ENCODE peak calls at places on chromosomes 11 and 22, in six cellular contexts. W is cardiac muscle cell, K is lower lobe of right lung, S is adipocyte, G is A549, P is PC-3. X is an unnamed sample. For H3K9me3, the result is how much of the 10 kb centered on the place peaks cover.

GRCh38 chr11:5037926-5038325 is 8.4 kb upstream of the OR52J3 start:
- DNase-seq in W (no peak), K (no peak), S (no peak), G (no peak), P (no peak), X (no peak)

GRCh38 chr11:117814766-117815261 is 9.7 kb downstream of the FXYD2 start:
- DNase-seq in W (peak), K (peak), S (no peak), G (no peak), P (no peak), X (no peak)

GRCh38 chr22:40258463-40259046 is 80.8 kb downstream of the TNRC6B start:
- DNase-seq in W (no peak), K (no peak), S (peak), G (no peak), P (peak), X (no peak)

GRCh38 chr11:67282155-67282875 is 6.8 kb upstream of the ANKRD13D start:
- DNase-seq in W (no peak), K (peak), S (no peak), G (no peak), P (no peak), X (no peak)

GRCh38 chr22:29617922-29618629 is 14.6 kb downstream of the NF2 start:
- DNase-seq in W (peak), K (no peak), S (peak), G (no peak), P (peak), X (no peak)

GRCh38 chr11:111336582-111337256 is 38.4 kb downstream of the POU2AF3 start:
- DNase-seq in W (peak), K (no peak), S (peak), G (no peak), P (no peak), X (no peak)

GRCh38 chr11:1140642-1141490 is 16.9 kb upstream of the MUC5AC start:
- DNase-seq in W (no peak), K (no peak), S (no peak), G (no peak), P (no peak), X (no peak)

GRCh38 chr11:11582261-11582701 is 39.5 kb downstream of the GALNT18 start:
- DNase-seq in W (no peak), K (no peak), S (no peak), G (no peak), P (no peak), X (no peak)

GRCh38 chr22:40324468-40325305 is 21.6 kb upstream of the ADSL start:
- DNase-seq in W (no peak), K (no peak), S (no peak), G (no peak), P (no peak), X (no peak)

GRCh38 chr11:33310720-33311500 is 53.7 kb downstream of the HIPK3 start:
- DNase-seq in W (peak), K (no peak), S (peak), G (no peak), P (no peak), X (no peak)

GRCh38 chr22:37639070-37639760 is at the start of gene SH3BP1:
- DNase-seq in W (peak), K (peak), S (peak), G (no peak), P (peak), X (no peak)

GRCh38 chr11:83628622-83629347 is 342.6 kb upstream of the CCDC90B start:
- DNase-seq in W (no peak), K (no peak), S (no peak), G (no peak), P (no peak), X (no peak)

GRCh38 chr11:93740031-93740801 is 1.1 kb downstream of the TAF1D start:
- DNase-seq in W (peak), K (peak), S (peak), G (no peak), P (peak), X (no peak)

GRCh38 chr22:19062139-19062789 is 59.9 kb downstream of the DGCR2 start:
- DNase-seq in W (no peak), K (peak), S (no peak), G (no peak), P (peak), X (no peak)

GRCh38 chr22:20764053-20764720 is 9.7 kb upstream of the SERPIND1 start:
- DNase-seq in W (no peak), K (no peak), S (no peak), G (no peak), P (no peak), X (no peak)

GRCh38 chr22:44357962-44358553 is 45.3 kb upstream of the SHISAL1 start:
- DNase-seq in W (peak), K (peak), S (no peak), G (no peak), P (no peak), X (no peak)

GRCh38 chr11:14623036-14623435 is 20.6 kb upstream of the PDE3B start:
- DNase-seq in W (no peak), K (no peak), S (no peak), G (no peak), P (no peak), X (no peak)

GRCh38 chr11:849951-850776 is 7.5 kb downstream of the TSPAN4 start:
- DNase-seq in W (no peak), K (no peak), S (peak), G (no peak), P (no peak), X (no peak)

GRCh38 chr22:41417622-41418390 is 28.8 kb downstream of the TOB2 start:
- DNase-seq in W (peak), K (peak), S (peak), G (no peak), P (no peak), X (no peak)

GRCh38 chr11:63766501-63767270 is 1.9 kb downstream of the ZFTA start:
- DNase-seq in W (no peak), K (no peak), S (no peak), G (no peak), P (no peak), X (no peak)

GRCh38 chr11:66607126-66607834 is 9.2 kb upstream of the RBM14 start:
- DNase-seq in W (peak), K (no peak), S (peak), G (no peak), P (no peak), X (no peak)

GRCh38 chr11:78070606-78071005 is 6.9 kb downstream of the THRSP start:
- DNase-seq in W (no peak), K (no peak), S (no peak), G (no peak), P (no peak), X (no peak)

GRCh38 chr11:125005491-125005890 is 51.5 kb downstream of the CCDC15 start:
- DNase-seq in W (no peak), K (no peak), S (no peak), G (no peak), P (no peak), X (no peak)

GRCh38 chr11:12090061-12090572 is 20.3 kb upstream of the MICAL2 start:
- DNase-seq in W (peak), K (peak), S (peak), G (no peak), P (peak), X (no peak)

GRCh38 chr11:77140231-77140959 is 12.3 kb downstream of the MYO7A start:
- DNase-seq in W (peak), K (peak), S (peak), G (no peak), P (no peak), X (peak)

GRCh38 chr11:78181155-78181554 is 7.3 kb downstream of the KCTD21 start:
- DNase-seq in W (peak), K (no peak), S (peak), G (no peak), P (no peak), X (no peak)

GRCh38 chr11:88552377-88553029 is 215.0 kb upstream of the CTSC start:
- DNase-seq in W (peak), K (peak), S (peak), G (peak), P (peak), X (peak)

GRCh38 chr11:104570088-104570701 is 328.1 kb downstream of the CASP12 start:
- DNase-seq in W (peak), K (no peak), S (peak), G (no peak), P (peak), X (no peak)

GRCh38 chr11:112302226-112302868 is 41.7 kb upstream of the PLET1 start:
- DNase-seq in W (peak), K (no peak), S (peak), G (no peak), P (peak), X (no peak)

GRCh38 chr11:88596786-88597185 is 259.2 kb upstream of the CTSC start:
- DNase-seq in W (no peak), K (no peak), S (no peak), G (no peak), P (peak), X (no peak)

GRCh38 chr22:37244114-37244921 is at the start of gene RAC2:
- DNase-seq in W (peak), K (peak), S (no peak), G (no peak), P (peak), X (no peak)

GRCh38 chr11:2843551-2843950 is 42.0 kb downstream of the CDKN1C start:
- DNase-seq in W (no peak), K (no peak), S (no peak), G (no peak), P (no peak), X (no peak)

GRCh38 chr11:111694851-111695250 is 71.3 kb downstream of the PPP2R1B start:
- DNase-seq in W (peak), K (no peak), S (peak), G (no peak), P (no peak), X (no peak)

GRCh38 chr11:86978247-86978646 is 23.1 kb upstream of the FZD4 start:
- DNase-seq in W (peak), K (no peak), S (no peak), G (no peak), P (no peak), X (no peak)

GRCh38 chr11:102191832-102192231 is 81.6 kb downstream of the YAP1 start:
- DNase-seq in W (no peak), K (no peak), S (no peak), G (no peak), P (no peak), X (no peak)

GRCh38 chr22:26970809-26971394 is 313.5 kb downstream of the MIAT start:
- DNase-seq in W (no peak), K (no peak), S (no peak), G (no peak), P (no peak), X (no peak)

GRCh38 chr11:55697817-55698216 is 35.8 kb downstream of the OR4C6 start:
- DNase-seq in W (no peak), K (no peak), S (no peak), G (no peak), P (no peak), X (no peak)
- H3K9me3 ChIP-seq in W (under half), K (under half), S (under half), G (under half), P (under half), X (under half)

DNA sequence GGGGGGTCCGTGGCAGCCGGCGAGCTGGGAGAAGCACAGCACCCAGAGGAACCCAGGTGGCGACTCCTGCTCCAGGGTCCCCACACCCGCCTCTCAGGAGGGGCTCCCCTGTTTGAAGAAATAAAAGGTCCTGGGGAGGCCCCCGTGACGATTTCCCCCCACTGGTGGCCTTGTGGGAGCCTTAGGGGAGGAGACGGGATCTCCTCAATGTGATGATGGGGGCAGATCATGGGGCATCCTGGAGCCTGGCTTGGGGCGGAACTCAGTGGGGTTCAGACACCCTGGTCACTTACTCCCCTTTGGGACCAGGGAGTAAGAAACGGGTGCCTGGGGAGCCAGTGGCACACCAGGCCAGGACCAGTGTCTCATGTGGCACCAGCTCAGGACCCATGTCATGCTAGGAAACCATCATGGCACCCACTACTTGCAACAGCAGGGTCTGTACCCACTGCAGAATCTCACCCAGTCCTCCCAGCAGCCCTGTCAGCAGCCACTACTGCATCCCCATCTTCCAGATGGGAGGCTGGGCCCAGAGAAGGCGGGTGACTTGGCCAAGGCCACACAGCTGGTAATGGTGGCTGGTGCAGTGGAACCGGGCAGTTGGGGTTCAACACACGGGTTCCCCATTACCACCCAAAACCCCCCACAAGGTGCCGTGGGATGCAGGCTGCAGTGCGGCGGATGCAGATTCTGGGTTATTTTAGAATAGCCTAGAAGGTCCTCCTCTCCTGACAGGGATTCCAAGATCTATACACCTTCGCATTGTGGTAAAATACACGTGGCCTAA is 130.7 kb downstream of the CTTN start:
- DNase-seq in W (no peak), K (peak), S (no peak), G (no peak), P (no peak), X (no peak)
- H3K9me3 ChIP-seq in W (under half), K (under half), S (under half), G (under half), P (under half), X (under half)

GRCh38 chr11:58845342-58845741 is 838 bp upstream of the GLYATL2 start:
- DNase-seq in W (no peak), K (no peak), S (no peak), G (no peak), P (no peak), X (no peak)
- H3K9me3 ChIP-seq in W (under half), K (under half), S (under half), G (under half), P (under half), X (under half)

GRCh38 chr11:120577041-120577440 is 65.5 kb downstream of the GRIK4 start:
- DNase-seq in W (no peak), K (peak), S (no peak), G (no peak), P (no peak), X (no peak)
- H3K9me3 ChIP-seq in W (under half), K (under half), S (under half), G (under half), P (under half), X (under half)